ENCODE peak calls at places on chromosome 13, in seven cellular contexts. R, G, X, H, F, P and Y are unnamed samples.

GRCh38 chr13:84500016-84500415 is 617.7 kb upstream of the SLITRK1 start:
- DNase-seq in R (no peak), G (no peak), X (no peak), H (no peak), F (no peak), P (no peak), Y (no peak)

GRCh38 chr13:107743983-107744382 is 471.4 kb downstream of the LIG4 start:
- DNase-seq in R (no peak), G (no peak), X (no peak), H (no peak), F (no peak), P (no peak), Y (no peak)

GRCh38 chr13:30998548-30999140 is 66.2 kb downstream of the TEX26 start:
- DNase-seq in R (no peak), G (no peak), X (no peak), H (peak; percentile 19), F (no peak), P (no peak), Y (no peak)

GRCh38 chr13:101127741-101128353 is 288.5 kb downstream of the NALCN start:
- DNase-seq in R (no peak), G (no peak), X (no peak), H (no peak), F (no peak), P (no peak), Y (peak; percentile 8)

GRCh38 chr13:43487459-43487858 is 299.3 kb downstream of the ENOX1 start:
- DNase-seq in R (no peak), G (no peak), X (no peak), H (no peak), F (no peak), P (no peak), Y (no peak)

GRCh38 chr13:45179428-45179827 is 21.4 kb downstream of the KCTD4 start:
- DNase-seq in R (no peak), G (no peak), X (no peak), H (no peak), F (no peak), P (no peak), Y (no peak)

GRCh38 chr13:98751397-98752110 is 918 bp downstream of the SLC15A1 start:
- DNase-seq in R (peak; percentile 66), G (no peak), X (no peak), H (peak; percentile 83), F (no peak), P (no peak), Y (no peak)

GRCh38 chr13:86559915-86560314 is 760.7 kb upstream of the SLITRK6 start:
- DNase-seq in R (no peak), G (no peak), X (no peak), H (no peak), F (no peak), P (no peak), Y (no peak)

GRCh38 chr13:75467009-75467728 is 14.8 kb downstream of the TBC1D4 start:
- DNase-seq in R (no peak), G (no peak), X (no peak), H (no peak), F (no peak), P (no peak), Y (no peak)

GRCh38 chr13:75468602-75469001 is 13.4 kb downstream of the TBC1D4 start:
- DNase-seq in R (no peak), G (no peak), X (no peak), H (no peak), F (no peak), P (no peak), Y (no peak)

GRCh38 chr13:75468098-75468497 is 13.9 kb downstream of the TBC1D4 start:
- DNase-seq in R (no peak), G (no peak), X (no peak), H (no peak), F (no peak), P (no peak), Y (no peak)

GRCh38 chr13:75469087-75469486 is 12.9 kb downstream of the TBC1D4 start:
- DNase-seq in R (peak; percentile 52), G (no peak), X (no peak), H (no peak), F (no peak), P (no peak), Y (no peak)

GRCh38 chr13:75465236-75465635 is 16.7 kb downstream of the TBC1D4 start:
- DNase-seq in R (no peak), G (no peak), X (no peak), H (no peak), F (no peak), P (no peak), Y (no peak)
- H3K4me1 ChIP-seq in R (no peaks in the 10 kb centered on the region), G (no peaks in the 10 kb centered on the region), X (peaks cover 59% of the 10 kb centered on the region), H (no peaks in the 10 kb centered on the region), F (no peaks in the 10 kb centered on the region), P (no peaks in the 10 kb centered on the region), Y (peaks cover 7% of the 10 kb centered on the region)

DNA sequence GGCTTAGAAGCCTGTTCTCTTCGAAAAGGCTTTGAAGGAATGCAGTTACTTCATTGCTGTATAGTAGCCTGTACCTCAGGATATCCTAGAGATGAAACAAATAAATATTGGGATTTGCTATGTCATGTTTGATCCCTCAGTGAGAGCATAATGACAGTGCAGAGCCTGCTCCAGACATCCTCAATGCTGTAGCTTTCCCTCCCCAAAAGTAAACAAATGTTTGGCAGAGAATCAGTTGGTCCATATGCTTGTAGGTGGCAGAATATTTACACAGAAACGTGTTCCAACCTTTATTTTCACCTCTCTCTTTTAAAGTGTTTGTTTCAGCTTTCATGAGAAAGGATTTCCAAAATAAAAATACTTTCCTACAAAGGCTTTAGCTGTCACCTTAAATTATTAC is 515.2 kb upstream of the SGCG start:
- DNase-seq in R (no peak), G (no peak), X (no peak), H (no peak), F (no peak), P (no peak), Y (no peak)
- H3K27ac ChIP-seq in R (no peak overlapping the region), G (no peak overlapping the region), X (no peak overlapping the region), H (no peak overlapping the region), F (no peak overlapping the region), P (no peak overlapping the region), Y (no peak overlapping the region)

GRCh38 chr13:76885203-76886004 is 801 bp downstream of the KCTD12 start:
- DNase-seq in R (peak; percentile 65), G (peak; percentile 83), X (peak; percentile 82), H (peak; percentile 85), F (peak; percentile 68), P (peak; percentile 83), Y (peak; percentile 67)
- TF ChIP-seq CTCF in R (no peak), G (peak; percentile 30), X (peak; percentile 41), H (peak; percentile 55), F (no peak), P (peak; percentile 42), Y (no peak)

GRCh38 chr13:80604094-80604493 is 263.2 kb upstream of the SPRY2 start:
- DNase-seq in R (no peak), G (peak; percentile 34), X (peak; percentile 39), H (no peak), F (no peak), P (no peak), Y (no peak)
- H3K4me1 ChIP-seq in R (no peaks in the 10 kb centered on the region), G (no peaks in the 10 kb centered on the region), X (peaks cover 18% of the 10 kb centered on the region), H (no peaks in the 10 kb centered on the region), F (no peaks in the 10 kb centered on the region), P (no peaks in the 10 kb centered on the region), Y (no peaks in the 10 kb centered on the region)

DNA sequence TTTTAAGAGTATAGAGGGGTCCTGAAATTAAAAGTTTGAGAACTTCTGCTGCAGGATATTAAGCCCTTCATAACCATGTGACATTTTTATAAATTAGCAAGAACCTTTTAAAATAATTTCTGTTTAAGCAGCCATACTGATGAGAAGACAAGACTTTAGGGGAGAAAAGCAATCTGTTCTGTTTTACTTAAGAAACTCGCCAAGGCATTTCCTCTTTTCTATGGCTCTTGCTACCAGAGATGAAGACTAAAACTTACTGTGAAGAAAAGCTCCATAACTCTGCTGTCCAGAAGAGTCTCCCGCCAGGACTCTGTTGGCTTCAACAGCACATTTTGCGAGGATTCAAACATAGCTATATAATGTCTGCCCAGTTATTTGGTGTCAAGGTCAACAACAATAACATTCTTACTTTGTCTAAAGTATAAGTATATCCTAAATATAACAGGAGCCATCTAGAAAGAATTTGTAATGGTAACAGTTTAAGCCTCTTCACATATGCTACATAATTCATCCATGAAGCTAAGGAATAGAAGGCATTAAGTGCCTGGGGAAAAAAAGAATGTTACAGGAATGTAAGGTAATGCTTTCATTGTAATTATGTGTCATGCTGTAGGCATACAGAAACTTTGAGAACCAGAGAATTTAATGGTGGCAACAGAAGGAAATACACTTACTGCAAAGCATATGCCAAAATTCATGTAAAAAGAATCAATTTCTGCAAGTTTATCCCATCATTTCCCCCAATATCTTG is 53.2 kb upstream of the EEF1AKMT1 start:
- DNase-seq in R (no peak), G (no peak), X (no peak), H (no peak), F (no peak), P (no peak), Y (no peak)
- H3K27ac ChIP-seq in R (no peak overlapping the region), G (peak overlapping the region; percentile 48), X (peak overlapping the region; percentile 79), H (no peak overlapping the region), F (no peak overlapping the region), P (no peak overlapping the region), Y (no peak overlapping the region)

DNA sequence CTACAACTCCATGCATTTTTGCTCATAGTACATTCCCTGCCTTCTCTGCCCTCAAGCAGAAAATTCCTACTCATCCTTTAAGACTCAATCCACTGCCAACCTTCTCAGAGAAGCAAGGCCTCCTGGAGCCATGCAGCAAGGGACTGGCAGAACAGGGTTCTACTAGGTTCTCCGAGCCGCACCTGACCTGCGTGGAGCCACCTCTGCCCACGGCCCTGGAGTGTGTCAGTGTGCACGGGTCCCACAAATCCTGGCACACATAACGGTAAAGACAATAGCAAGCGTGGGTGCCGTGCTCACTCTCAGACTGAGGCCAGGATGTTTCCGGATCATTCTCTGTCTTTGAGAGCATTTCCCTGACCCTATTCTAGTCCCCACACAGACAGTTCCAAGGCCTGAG is 30.0 kb downstream of the SOX1 start:
- DNase-seq in R (no peak), G (no peak), X (no peak), H (no peak), F (no peak), P (no peak), Y (no peak)
- TF ChIP-seq CTCF in R (no peak), G (no peak), X (no peak), H (no peak), F (no peak), P (no peak), Y (no peak)

GRCh38 chr13:25904830-25905229 is 147.0 kb downstream of the SHISA2 start:
- DNase-seq in R (no peak), G (no peak), X (no peak), H (no peak), F (no peak), P (no peak), Y (no peak)
- H3K4me1 ChIP-seq in R (peaks cover 15% of the 10 kb centered on the region), G (no peaks in the 10 kb centered on the region), X (no peaks in the 10 kb centered on the region), H (peaks cover 7% of the 10 kb centered on the region), F (no peaks in the 10 kb centered on the region), P (no peaks in the 10 kb centered on the region), Y (peaks cover 4% of the 10 kb centered on the region)